ENCODE peak calls at places on chromosomes 2 and 18, in nine cellular contexts. J is heart left ventricle; F is HCT116; N is spleen; I is transverse colon; Y is CD8-positive, alpha-beta T cell; A is IMR-90; Z is mesothelial cell of epicardium; H is bronchial epithelial cell. O is an unnamed sample.

GRCh38 chr18:61199131-61199903 is 133.9 kb upstream of the CDH20 start:
- DNase-seq in J (no peak), F (no peak), N (no peak), I (no peak), Y (no peak), A (no peak), Z (no peak), H (no peak), O (no peak)

GRCh38 chr18:58537272-58538038 is 91.4 kb downstream of the ALPK2 start:
- DNase-seq in J (no peak), F (no peak), N (no peak), I (no peak), Y (no peak), A (no peak), Z (no peak), H (no peak), O (no peak)

GRCh38 chr2:68104111-68104835 is 41.5 kb upstream of the C1D start:
- DNase-seq in J (no peak), F (no peak), N (no peak), I (no peak), Y (no peak), A (no peak), Z (no peak), H (no peak), O (no peak)

GRCh38 chr18:54109131-54109683 is 115.3 kb downstream of the MBD2 start:
- DNase-seq in J (no peak), F (no peak), N (no peak), I (no peak), Y (no peak), A (no peak), Z (no peak), H (peak), O (no peak)

GRCh38 chr2:121363632-121364420 is 78.8 kb upstream of the TFCP2L1 start:
- DNase-seq in J (no peak), F (no peak), N (no peak), I (peak), Y (no peak), A (peak), Z (no peak), H (peak), O (no peak)

GRCh38 chr2:164109006-164109405 is 373.2 kb upstream of the FIGN start:
- DNase-seq in J (peak), F (no peak), N (no peak), I (no peak), Y (no peak), A (no peak), Z (no peak), H (no peak), O (peak)

GRCh38 chr2:25039126-25039525 is 2.8 kb upstream of the EFR3B start:
- DNase-seq in J (no peak), F (no peak), N (no peak), I (no peak), Y (no peak), A (no peak), Z (no peak), H (no peak), O (no peak)

GRCh38 chr2:47598476-47598875 is 184.5 kb upstream of the MSH6 start:
- DNase-seq in J (no peak), F (no peak), N (no peak), I (no peak), Y (no peak), A (no peak), Z (no peak), H (no peak), O (no peak)

GRCh38 chr18:63322246-63322645 is 2.7 kb upstream of the BCL2 start:
- DNase-seq in J (no peak), F (no peak), N (no peak), I (no peak), Y (no peak), A (no peak), Z (no peak), H (no peak), O (no peak)

GRCh38 chr18:63319383-63320040 is at the start of gene BCL2:
- DNase-seq in J (peak), F (no peak), N (no peak), I (peak), Y (peak), A (peak), Z (no peak), H (no peak), O (no peak)

GRCh38 chr18:63320041-63320689 is 596 bp upstream of the BCL2 start:
- DNase-seq in J (peak), F (peak), N (peak), I (peak), Y (peak), A (peak), Z (peak), H (peak), O (no peak)

GRCh38 chr18:63321291-63321690 is 1.7 kb upstream of the BCL2 start:
- DNase-seq in J (no peak), F (no peak), N (no peak), I (no peak), Y (no peak), A (no peak), Z (no peak), H (no peak), O (no peak)

GRCh38 chr18:63320690-63321265 is 1.2 kb upstream of the BCL2 start:
- DNase-seq in J (peak), F (no peak), N (peak), I (peak), Y (no peak), A (peak), Z (peak), H (peak), O (no peak)
- TF ChIP-seq CTCF in J (no peak), F (no peak), N (peak), I (no peak), Y (no peak), A (no peak), Z (no peak), H (no peak), O (no peak)

GRCh38 chr2:173571021-173571821 is 216.5 kb downstream of the CDCA7 start:
- DNase-seq in J (no peak), F (peak), N (no peak), I (no peak), Y (no peak), A (peak), Z (no peak), H (peak), O (no peak)
- TF ChIP-seq CTCF in J (no peak), F (peak), N (peak), I (peak), Y (no peak), A (peak), Z (peak), H (peak), O (peak)

GRCh38 chr18:69484699-69485396 is 84.2 kb downstream of the DOK6 start:
- DNase-seq in J (no peak), F (no peak), N (no peak), I (no peak), Y (no peak), A (peak), Z (no peak), H (no peak), O (no peak)
- TF ChIP-seq CTCF in J (no peak), F (no peak), N (no peak), I (no peak), Y (no peak), A (peak), Z (no peak), H (no peak), O (peak)

GRCh38 chr18:28127228-28127627 is 49.7 kb downstream of the CDH2 start:
- DNase-seq in J (no peak), F (no peak), N (no peak), I (no peak), Y (no peak), A (no peak), Z (no peak), H (no peak), O (no peak)
- TF ChIP-seq CTCF in J (no peak), F (no peak), N (no peak), I (no peak), Y (no peak), A (no peak), Z (no peak), H (no peak), O (no peak)